ENCODE peak calls at places on chromosomes 16 and 17, in four cellular contexts. One of them, this sample, is unnamed.

GRCh38 chr17:62057696-62058095 is 7.4 kb downstream of the MED13 start:
- DNase-seq in WERI-Rb-1: no peak
- DNase-seq in IMR-90: peak; percentile 35
- DNase-seq in pancreas: no peak
- DNase-seq in this sample: no peak

GRCh38 chr17:77233635-77234334 is 93.0 kb downstream of the SEC14L1 start:
- DNase-seq in WERI-Rb-1: no peak
- DNase-seq in IMR-90: peak; percentile 89
- DNase-seq in pancreas: no peak
- DNase-seq in this sample: no peak

GRCh38 chr16:68892898-68893297 is 49.6 kb downstream of the TANGO6 start:
- DNase-seq in WERI-Rb-1: no peak
- DNase-seq in IMR-90: no peak
- DNase-seq in pancreas: no peak
- DNase-seq in this sample: no peak

GRCh38 chr17:80836971-80837481 is 154.6 kb upstream of the CHMP6 start:
- DNase-seq in WERI-Rb-1: peak; percentile 92
- DNase-seq in IMR-90: no peak
- DNase-seq in pancreas: no peak
- DNase-seq in this sample: no peak

GRCh38 chr17:35022536-35023063 is 40.9 kb downstream of the RFFL start:
- DNase-seq in WERI-Rb-1: no peak
- DNase-seq in IMR-90: peak; percentile 87
- DNase-seq in pancreas: no peak
- DNase-seq in this sample: peak; percentile 68

GRCh38 chr16:63629272-63629671 is 1492.6 kb downstream of the CDH11 start:
- DNase-seq in WERI-Rb-1: no peak
- DNase-seq in IMR-90: no peak
- DNase-seq in pancreas: no peak
- DNase-seq in this sample: no peak

GRCh38 chr17:66301418-66301863 is 972 bp upstream of the PRKCA start:
- DNase-seq in WERI-Rb-1: no peak
- DNase-seq in IMR-90: no peak
- DNase-seq in pancreas: no peak
- DNase-seq in this sample: no peak

GRCh38 chr17:81249233-81250040 is 10.3 kb downstream of the NDUFAF8 start:
- DNase-seq in WERI-Rb-1: no peak
- DNase-seq in IMR-90: peak; percentile 8
- DNase-seq in pancreas: peak; percentile 58
- DNase-seq in this sample: no peak

GRCh38 chr17:67824735-67825626 is at the start of gene BPTF:
- DNase-seq in WERI-Rb-1: peak; percentile 94
- DNase-seq in IMR-90: peak; percentile 87
- DNase-seq in pancreas: peak; percentile 98
- DNase-seq in this sample: peak; percentile 91

GRCh38 chr17:48296453-48296852 is 133.6 kb downstream of the SKAP1 start:
- DNase-seq in WERI-Rb-1: no peak
- DNase-seq in IMR-90: no peak
- DNase-seq in pancreas: no peak
- DNase-seq in this sample: no peak

GRCh38 chr17:20938244-20938643 is 104.6 kb downstream of the USP22 start:
- DNase-seq in WERI-Rb-1: no peak
- DNase-seq in IMR-90: no peak
- DNase-seq in pancreas: no peak
- DNase-seq in this sample: no peak

DNA sequence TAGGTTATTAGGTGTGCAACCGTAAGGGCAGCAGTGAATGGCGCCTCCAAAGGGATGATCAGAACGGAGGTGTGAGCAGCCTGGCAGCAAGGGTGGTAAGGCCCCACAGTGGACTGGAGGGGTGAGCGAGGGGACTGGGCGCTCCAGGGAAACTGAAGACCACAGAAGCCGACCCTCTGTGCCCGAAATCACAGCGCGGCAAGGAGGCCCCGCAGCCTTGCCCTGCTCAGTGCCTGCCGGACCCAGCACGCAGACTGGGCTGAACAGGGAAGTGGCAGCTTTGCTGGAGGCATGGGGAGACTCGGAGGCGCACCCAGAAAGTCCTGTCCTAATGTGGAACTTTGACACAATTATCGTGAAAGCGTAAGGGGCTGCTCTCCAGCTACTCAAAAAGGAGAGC is 38.4 kb downstream of the KLHDC4 start:
- DNase-seq in WERI-Rb-1: no peak
- DNase-seq in IMR-90: no peak
- DNase-seq in pancreas: no peak
- DNase-seq in this sample: no peak
- TF ChIP-seq CTCF in WERI-Rb-1: no peak
- TF ChIP-seq CTCF in IMR-90: no peak
- TF ChIP-seq CTCF in pancreas: no peak
- TF ChIP-seq CTCF in this sample: no peak

GRCh38 chr17:17750881-17751280 is 69.6 kb downstream of the RAI1 start:
- DNase-seq in WERI-Rb-1: no peak
- DNase-seq in IMR-90: no peak
- DNase-seq in pancreas: no peak
- DNase-seq in this sample: no peak

GRCh38 chr17:17749921-17750320 is 68.7 kb downstream of the RAI1 start:
- DNase-seq in WERI-Rb-1: peak; percentile 44
- DNase-seq in IMR-90: peak; percentile 43
- DNase-seq in pancreas: no peak
- DNase-seq in this sample: no peak

GRCh38 chr17:17748179-17748578 is 66.9 kb downstream of the RAI1 start:
- DNase-seq in WERI-Rb-1: no peak
- DNase-seq in IMR-90: no peak
- DNase-seq in pancreas: no peak
- DNase-seq in this sample: no peak

GRCh38 chr17:17748604-17749003 is 67.3 kb downstream of the RAI1 start:
- DNase-seq in WERI-Rb-1: no peak
- DNase-seq in IMR-90: no peak
- DNase-seq in pancreas: no peak
- DNase-seq in this sample: no peak

GRCh38 chr17:17749025-17749772 is 67.9 kb downstream of the RAI1 start:
- DNase-seq in WERI-Rb-1: no peak
- DNase-seq in IMR-90: no peak
- DNase-seq in pancreas: no peak
- DNase-seq in this sample: no peak
- H3K27ac ChIP-seq in WERI-Rb-1: no peak overlapping the region
- H3K27ac ChIP-seq in IMR-90: no peak overlapping the region
- H3K27ac ChIP-seq in pancreas: no peak overlapping the region
- H3K27ac ChIP-seq in this sample: peak overlapping the region; percentile 89

GRCh38 chr17:75003957-75004355 is 8.5 kb upstream of the MRPL58 start:
- DNase-seq in WERI-Rb-1: no peak
- DNase-seq in IMR-90: no peak
- DNase-seq in pancreas: no peak
- DNase-seq in this sample: no peak
- TF ChIP-seq CTCF in WERI-Rb-1: no peak
- TF ChIP-seq CTCF in IMR-90: no peak
- TF ChIP-seq CTCF in pancreas: no peak
- TF ChIP-seq CTCF in this sample: no peak

DNA sequence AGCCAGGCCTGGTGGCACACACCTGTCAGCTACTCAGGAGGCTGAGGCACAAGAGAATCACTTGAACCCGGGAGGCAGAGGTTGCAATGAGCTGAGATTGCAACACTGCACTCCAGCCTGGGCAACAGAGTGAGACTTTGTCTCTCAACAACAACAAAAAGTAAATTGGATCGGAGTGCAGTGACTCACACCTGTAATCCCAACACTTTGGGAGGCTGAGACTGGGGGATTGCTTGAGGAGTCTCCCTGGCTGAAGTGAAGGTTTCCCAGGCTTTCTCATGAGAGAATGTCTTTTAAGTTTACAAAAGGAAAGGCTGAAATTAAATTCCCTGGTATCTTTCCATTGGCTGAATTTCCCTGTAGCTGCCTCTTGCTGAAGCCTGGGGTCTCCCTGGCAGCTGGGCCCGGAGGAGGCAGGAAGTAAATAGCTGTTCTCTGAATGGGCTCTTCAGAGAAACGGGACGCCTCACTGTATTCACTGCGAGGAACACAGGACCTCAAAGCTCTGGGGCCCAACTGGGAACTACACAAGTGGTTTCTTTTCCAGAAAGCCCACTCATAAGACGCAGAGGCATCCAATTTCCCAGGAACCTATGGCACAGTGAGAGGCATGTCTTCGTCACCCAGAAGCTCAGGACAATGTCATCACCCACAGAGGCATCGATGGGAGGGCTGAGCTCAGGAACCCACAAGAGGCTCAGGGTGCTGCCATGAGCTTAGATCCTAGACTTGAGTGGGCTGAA is 77.4 kb upstream of the SMURF2 start:
- DNase-seq in WERI-Rb-1: no peak
- DNase-seq in IMR-90: peak; percentile 84
- DNase-seq in pancreas: no peak
- DNase-seq in this sample: no peak
- H3K27ac ChIP-seq in WERI-Rb-1: no peak overlapping the region
- H3K27ac ChIP-seq in IMR-90: peak overlapping the region; percentile 90
- H3K27ac ChIP-seq in pancreas: no peak overlapping the region
- H3K27ac ChIP-seq in this sample: peak overlapping the region; percentile 76

GRCh38 chr17:39927101-39927927 is at the start of the genes LRRC3C and ORMDL3:
- DNase-seq in WERI-Rb-1: peak; percentile 97
- DNase-seq in IMR-90: peak; percentile 92
- DNase-seq in pancreas: peak; percentile 98
- DNase-seq in this sample: peak; percentile 93
- TF ChIP-seq CTCF in WERI-Rb-1: no peak
- TF ChIP-seq CTCF in IMR-90: no peak
- TF ChIP-seq CTCF in pancreas: no peak
- TF ChIP-seq CTCF in this sample: no peak

DNA sequence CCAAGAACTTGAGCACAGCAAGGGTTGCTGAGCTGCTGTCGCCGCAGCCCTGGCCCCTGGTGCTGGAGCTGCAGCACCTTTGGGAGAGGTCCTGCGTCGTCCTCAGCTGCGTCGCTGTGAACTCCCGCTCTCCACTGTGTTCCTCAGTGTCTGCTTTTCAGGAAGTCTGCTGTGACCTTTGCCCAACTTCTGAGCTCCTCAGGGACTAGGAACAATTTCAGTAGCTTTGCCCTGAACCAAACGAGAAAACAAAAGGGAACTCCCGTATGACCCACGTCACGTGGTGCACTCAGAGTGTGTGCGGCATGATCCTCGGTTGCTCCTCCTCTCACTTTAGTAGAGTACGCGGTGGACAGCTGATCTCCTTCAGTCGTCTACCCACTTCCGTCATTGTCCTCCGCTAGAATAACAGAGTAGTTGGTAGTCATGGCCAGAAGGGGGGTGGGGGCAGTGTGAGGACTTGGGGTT is 44.2 kb downstream of the WDR45B start:
- DNase-seq in WERI-Rb-1: no peak
- DNase-seq in IMR-90: peak; percentile 38
- DNase-seq in pancreas: no peak
- DNase-seq in this sample: peak; percentile 56
- H3K27ac ChIP-seq in WERI-Rb-1: no peak overlapping the region
- H3K27ac ChIP-seq in IMR-90: no peak overlapping the region
- H3K27ac ChIP-seq in pancreas: no peak overlapping the region
- H3K27ac ChIP-seq in this sample: peak overlapping the region; percentile 66

This sample was measured in left ventricle myocardium inferior.